ENCODE peak calls at places on chromosomes 16 and 17, in seven cellular contexts. F, C, L, Q, W, G and U are unnamed samples.

GRCh38 chr17:55163408-55163807 is 101.4 kb upstream of the HLF start:
- DNase-seq in Q (no peak), F (no peak), G (no peak), L (no peak), C (no peak), W (no peak), U (no peak)

GRCh38 chr17:78844301-78845005 is 3.8 kb upstream of the USP36 start:
- DNase-seq in W (no peak), G (no peak), F (no peak), Q (no peak), C (no peak), L (no peak), U (no peak)

GRCh38 chr16:80806957-80807356 is 2.6 kb upstream of the CDYL2 start:
- DNase-seq in G (no peak), Q (no peak), L (no peak), F (peak), C (peak), W (no peak), U (no peak)

GRCh38 chr16:57196276-57196675 is 10.1 kb downstream of the RSPRY1 start:
- DNase-seq in W (no peak), L (no peak), G (no peak), Q (no peak), F (no peak), C (no peak), U (no peak)

GRCh38 chr17:66682293-66682692 is 152.6 kb upstream of the CACNG5 start:
- DNase-seq in G (no peak), C (no peak), L (peak), W (no peak), F (no peak), Q (no peak), U (no peak)

GRCh38 chr17:70254735-70255460 is 85.6 kb downstream of the KCNJ2 start:
- DNase-seq in F (no peak), G (no peak), W (no peak), Q (no peak), L (no peak), C (no peak), U (no peak)

GRCh38 chr16:81483064-81483969 is 38.7 kb downstream of the CMIP start:
- DNase-seq in C (no peak), F (no peak), W (no peak), L (no peak), Q (no peak), G (no peak), U (no peak)

GRCh38 chr17:18236494-18236893 is 11.1 kb downstream of the LLGL1 start:
- DNase-seq in L (no peak), G (no peak), F (no peak), C (no peak), Q (no peak), W (no peak), U (no peak)

GRCh38 chr16:3171181-3171854 is 16.7 kb upstream of the OR1F1 start:
- DNase-seq in C (no peak), F (peak), L (no peak), W (peak), G (no peak), Q (no peak), U (no peak)

GRCh38 chr17:7840875-7841274 is 6.9 kb downstream of the KDM6B start:
- DNase-seq in L (no peak), C (no peak), F (no peak), Q (no peak), G (no peak), W (no peak), U (no peak)

GRCh38 chr17:7841309-7841621 is 7.2 kb downstream of the KDM6B start:
- DNase-seq in L (no peak), G (no peak), F (no peak), W (no peak), C (no peak), Q (no peak), U (no peak)

GRCh38 chr17:7839890-7840260 is 5.9 kb downstream of the KDM6B start:
- DNase-seq in Q (no peak), L (no peak), G (no peak), F (no peak), W (no peak), C (no peak), U (peak)

GRCh38 chr17:7839199-7839889 is 5.3 kb downstream of the KDM6B start:
- DNase-seq in W (no peak), C (no peak), F (no peak), Q (no peak), L (no peak), G (no peak), U (no peak)

GRCh38 chr17:7840441-7840840 is 6.4 kb downstream of the KDM6B start:
- DNase-seq in C (no peak), Q (no peak), F (no peak), L (no peak), W (no peak), G (no peak), U (no peak)
- H3K27ac ChIP-seq in C (peak), Q (peak), F (peak), L (peak), W (peak), G (no peak), U (peak)

GRCh38 chr16:10992112-10992511 is 47.7 kb downstream of the CLEC16A start:
- DNase-seq in F (no peak), L (no peak), G (no peak), W (no peak), Q (no peak), C (no peak), U (no peak)
- H3K27ac ChIP-seq in F (no peak), L (no peak), G (peak), W (no peak), Q (no peak), C (no peak), U (no peak)

DNA sequence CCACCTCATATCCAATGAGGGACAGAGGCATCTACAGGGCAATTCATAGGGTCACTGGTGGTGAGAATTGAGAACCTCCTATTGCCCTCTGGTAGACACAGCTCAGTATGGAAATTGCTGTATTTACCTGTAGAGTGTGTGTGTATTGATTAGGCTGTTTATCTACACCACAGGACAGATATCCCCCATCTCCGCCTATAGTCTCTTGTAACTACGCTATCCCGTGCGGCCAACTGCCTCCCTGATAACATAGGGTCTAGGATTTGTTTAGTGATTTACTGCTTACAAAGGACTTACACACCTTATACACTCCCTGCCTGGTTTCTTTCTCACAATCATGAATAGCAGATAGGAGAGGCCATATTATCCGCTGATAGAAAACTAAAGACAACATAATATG is 1.7 kb upstream of the STAT3 start:
- DNase-seq in C (no peak), F (no peak), Q (no peak), G (no peak), W (peak), L (no peak), U (no peak)
- H3K27ac ChIP-seq in C (peak), F (peak), Q (no peak), G (peak), W (peak), L (no peak), U (peak)

DNA sequence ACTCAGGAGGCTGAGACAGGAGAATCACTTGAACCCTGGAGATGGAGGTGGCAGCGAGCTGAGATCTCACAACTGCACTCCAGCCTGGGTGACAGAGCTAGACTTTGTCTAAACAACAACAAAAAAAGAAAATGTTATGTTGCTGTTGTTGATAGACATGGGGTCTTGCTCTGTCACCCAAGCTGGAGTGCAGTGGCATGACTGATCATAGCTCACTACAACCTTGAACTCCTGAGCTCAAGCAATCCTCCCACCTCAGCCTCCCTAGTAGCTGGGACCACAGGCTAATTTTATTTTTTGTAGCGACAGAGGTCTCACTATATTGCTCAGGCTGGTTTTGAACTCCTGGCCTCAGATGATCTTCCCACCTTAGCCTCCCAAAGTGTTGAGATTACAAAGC is 20.0 kb downstream of the FBXO47 start:
- DNase-seq in Q (no peak), L (no peak), G (no peak), C (no peak), F (no peak), W (no peak), U (no peak)
- H3K27ac ChIP-seq in Q (no peak), L (no peak), G (no peak), C (no peak), F (no peak), W (no peak), U (no peak)

GRCh38 chr16:78446486-78446885 is 347.0 kb downstream of the WWOX start:
- DNase-seq in Q (no peak), L (no peak), W (no peak), F (no peak), G (no peak), C (no peak), U (no peak)
- H3K27ac ChIP-seq in Q (no peak), L (no peak), W (no peak), F (no peak), G (no peak), C (no peak), U (no peak)

GRCh38 chr16:70753228-70753627 is 47.7 kb downstream of the VAC14 start:
- DNase-seq in W (no peak), L (no peak), G (no peak), F (no peak), Q (no peak), C (no peak), U (no peak)

GRCh38 chr16:70756071-70756470 is 44.9 kb downstream of the VAC14 start:
- DNase-seq in F (no peak), W (no peak), G (no peak), L (no peak), Q (no peak), C (no peak), U (no peak)

GRCh38 chr16:70754874-70755600 is 45.9 kb downstream of the VAC14 start:
- DNase-seq in Q (no peak), L (no peak), F (no peak), C (no peak), W (peak), G (no peak), U (no peak)

GRCh38 chr16:70753694-70754325 is 47.1 kb downstream of the VAC14 start:
- DNase-seq in G (no peak), F (no peak), W (no peak), C (no peak), L (no peak), Q (no peak), U (no peak)

DNA sequence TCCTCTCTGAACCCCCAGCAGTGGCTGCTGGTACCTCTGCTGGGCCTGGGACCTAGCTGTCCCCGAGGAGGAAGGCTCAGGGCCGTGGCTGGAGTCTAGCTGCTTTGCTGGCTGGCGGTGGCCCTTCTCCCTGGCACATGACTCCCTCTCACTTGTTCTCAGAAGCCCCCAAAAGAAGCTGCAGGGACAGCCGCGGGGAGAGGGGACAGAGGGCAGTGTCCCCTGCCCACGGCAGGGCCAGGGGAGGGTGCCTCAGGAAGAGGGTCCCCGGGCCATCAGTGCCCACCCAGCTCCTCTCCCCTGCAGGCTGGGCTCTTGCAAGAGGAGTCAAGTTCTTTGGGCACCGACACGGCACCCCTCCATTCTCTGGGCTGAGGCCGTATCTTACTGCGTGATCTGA is 46.6 kb downstream of the VAC14 start:
- DNase-seq in L (no peak), F (no peak), Q (no peak), C (no peak), W (peak), G (no peak), U (no peak)
- H3K27ac ChIP-seq in L (no peak), F (no peak), Q (no peak), C (no peak), W (peak), G (no peak), U (no peak)